ENCODE peak calls at places on chromosomes 6 and 20, in five cellular contexts. One of them, this sample, is unnamed.

GRCh38 chr20:48463916-48464315 is 363.9 kb downstream of the PREX1 start:
- DNase-seq in cardiac muscle cell: peak; percentile 46
- DNase-seq in mesothelial cell of epicardium: no peak
- DNase-seq in heart left ventricle: no peak
- DNase-seq in cardiac fibroblast: peak; percentile 58
- DNase-seq in this sample: no peak

GRCh38 chr20:32010666-32011065 is 428 bp downstream of the CCM2L start:
- DNase-seq in mesothelial cell of epicardium: no peak
- DNase-seq in cardiac muscle cell: no peak
- DNase-seq in heart left ventricle: no peak
- DNase-seq in cardiac fibroblast: no peak
- DNase-seq in this sample: no peak

GRCh38 chr6:112947507-112947906 is 600.4 kb downstream of the RFPL4B start:
- DNase-seq in heart left ventricle: no peak
- DNase-seq in cardiac fibroblast: no peak
- DNase-seq in mesothelial cell of epicardium: no peak
- DNase-seq in cardiac muscle cell: no peak
- DNase-seq in this sample: no peak

GRCh38 chr20:11333634-11334033 is 584.1 kb upstream of the BTBD3 start:
- DNase-seq in cardiac fibroblast: no peak
- DNase-seq in mesothelial cell of epicardium: no peak
- DNase-seq in heart left ventricle: no peak
- DNase-seq in cardiac muscle cell: no peak
- DNase-seq in this sample: no peak

GRCh38 chr20:45416917-45417316 is 976 bp downstream of the PIGT start:
- DNase-seq in mesothelial cell of epicardium: no peak
- DNase-seq in cardiac fibroblast: no peak
- DNase-seq in cardiac muscle cell: no peak
- DNase-seq in heart left ventricle: no peak
- DNase-seq in this sample: no peak

GRCh38 chr6:128507337-128508310 is 12.8 kb downstream of the PTPRK start:
- DNase-seq in mesothelial cell of epicardium: no peak
- DNase-seq in heart left ventricle: no peak
- DNase-seq in cardiac fibroblast: no peak
- DNase-seq in cardiac muscle cell: peak; percentile 16
- DNase-seq in this sample: no peak

GRCh38 chr6:71351190-71351589 is 62.6 kb downstream of the OGFRL1 start:
- DNase-seq in mesothelial cell of epicardium: no peak
- DNase-seq in heart left ventricle: no peak
- DNase-seq in cardiac muscle cell: no peak
- DNase-seq in cardiac fibroblast: no peak
- DNase-seq in this sample: no peak

GRCh38 chr6:38570750-38571149 is 69.0 kb downstream of the BTBD9 start:
- DNase-seq in mesothelial cell of epicardium: no peak
- DNase-seq in cardiac fibroblast: peak; percentile 41
- DNase-seq in heart left ventricle: no peak
- DNase-seq in cardiac muscle cell: peak; percentile 33
- DNase-seq in this sample: no peak

GRCh38 chr6:52546678-52547077 is 30.2 kb downstream of the TRAM2 start:
- DNase-seq in heart left ventricle: no peak
- DNase-seq in mesothelial cell of epicardium: no peak
- DNase-seq in cardiac muscle cell: no peak
- DNase-seq in cardiac fibroblast: no peak
- DNase-seq in this sample: no peak

GRCh38 chr6:86706449-86706848 is 230.9 kb upstream of the HTR1E start:
- DNase-seq in mesothelial cell of epicardium: no peak
- DNase-seq in heart left ventricle: no peak
- DNase-seq in cardiac muscle cell: no peak
- DNase-seq in cardiac fibroblast: no peak
- DNase-seq in this sample: peak; percentile 21

GRCh38 chr6:119758385-119758784 is 408.8 kb upstream of the MAN1A1 start:
- DNase-seq in cardiac muscle cell: no peak
- DNase-seq in mesothelial cell of epicardium: no peak
- DNase-seq in heart left ventricle: no peak
- DNase-seq in cardiac fibroblast: no peak
- DNase-seq in this sample: no peak

GRCh38 chr20:53681352-53682212 is 87.9 kb upstream of the ZNF217 start:
- DNase-seq in heart left ventricle: no peak
- DNase-seq in cardiac muscle cell: no peak
- DNase-seq in mesothelial cell of epicardium: no peak
- DNase-seq in cardiac fibroblast: no peak
- DNase-seq in this sample: no peak

GRCh38 chr6:149979293-149979692 is 15.6 kb downstream of the ULBP1 start:
- DNase-seq in cardiac muscle cell: no peak
- DNase-seq in mesothelial cell of epicardium: no peak
- DNase-seq in heart left ventricle: no peak
- DNase-seq in cardiac fibroblast: no peak
- DNase-seq in this sample: no peak

GRCh38 chr6:3318226-3318625 is 59.5 kb downstream of the PSMG4 start:
- DNase-seq in cardiac muscle cell: no peak
- DNase-seq in cardiac fibroblast: no peak
- DNase-seq in mesothelial cell of epicardium: no peak
- DNase-seq in heart left ventricle: no peak
- DNase-seq in this sample: no peak

GRCh38 chr6:11780097-11780428 is 1.5 kb upstream of the ADTRP start:
- DNase-seq in heart left ventricle: no peak
- DNase-seq in cardiac muscle cell: no peak
- DNase-seq in mesothelial cell of epicardium: no peak
- DNase-seq in cardiac fibroblast: no peak
- DNase-seq in this sample: no peak

GRCh38 chr6:17418281-17419188 is 25.1 kb downstream of the CAP2 start:
- DNase-seq in cardiac muscle cell: peak; percentile 71
- DNase-seq in cardiac fibroblast: peak; percentile 78
- DNase-seq in mesothelial cell of epicardium: no peak
- DNase-seq in heart left ventricle: no peak
- DNase-seq in this sample: peak; percentile 6

GRCh38 chr6:56144538-56145324 is 102.6 kb downstream of the COL21A1 start:
- DNase-seq in heart left ventricle: no peak
- DNase-seq in mesothelial cell of epicardium: no peak
- DNase-seq in cardiac fibroblast: peak; percentile 42
- DNase-seq in cardiac muscle cell: peak; percentile 37
- DNase-seq in this sample: no peak

GRCh38 chr6:85685713-85686112 is 43.0 kb upstream of the SYNCRIP start:
- DNase-seq in mesothelial cell of epicardium: no peak
- DNase-seq in cardiac fibroblast: no peak
- DNase-seq in cardiac muscle cell: no peak
- DNase-seq in heart left ventricle: no peak
- DNase-seq in this sample: no peak

GRCh38 chr6:3699231-3699630 is 52.3 kb downstream of the PXDC1 start:
- DNase-seq in heart left ventricle: no peak
- DNase-seq in mesothelial cell of epicardium: no peak
- DNase-seq in cardiac fibroblast: no peak
- DNase-seq in cardiac muscle cell: no peak
- DNase-seq in this sample: no peak

GRCh38 chr20:17621229-17621968 is 51.5 kb downstream of the DSTN start:
- DNase-seq in mesothelial cell of epicardium: no peak
- DNase-seq in heart left ventricle: no peak
- DNase-seq in cardiac fibroblast: no peak
- DNase-seq in cardiac muscle cell: no peak
- DNase-seq in this sample: no peak

GRCh38 chr6:26097268-26097875 is 10.1 kb downstream of the HFE start:
- DNase-seq in heart left ventricle: peak; percentile 49
- DNase-seq in cardiac muscle cell: peak; percentile 78
- DNase-seq in mesothelial cell of epicardium: no peak
- DNase-seq in cardiac fibroblast: peak; percentile 79
- DNase-seq in this sample: peak; percentile 60

GRCh38 chr6:112691289-112691688 is 344.2 kb downstream of the RFPL4B start:
- DNase-seq in mesothelial cell of epicardium: no peak
- DNase-seq in heart left ventricle: no peak
- DNase-seq in cardiac fibroblast: peak; percentile 79
- DNase-seq in cardiac muscle cell: peak; percentile 78
- DNase-seq in this sample: no peak

GRCh38 chr6:150372051-150372450 is 3.2 kb downstream of the IYD start:
- DNase-seq in cardiac fibroblast: no peak
- DNase-seq in mesothelial cell of epicardium: no peak
- DNase-seq in cardiac muscle cell: no peak
- DNase-seq in heart left ventricle: no peak
- DNase-seq in this sample: no peak

GRCh38 chr6:19415605-19416326 is 421.4 kb upstream of the ID4 start:
- DNase-seq in cardiac muscle cell: peak; percentile 18
- DNase-seq in heart left ventricle: no peak
- DNase-seq in cardiac fibroblast: peak; percentile 13
- DNase-seq in mesothelial cell of epicardium: no peak
- DNase-seq in this sample: no peak

GRCh38 chr6:109308018-109308492 is 74.2 kb downstream of the CD164 start:
- DNase-seq in cardiac fibroblast: peak; percentile 85
- DNase-seq in cardiac muscle cell: peak; percentile 85
- DNase-seq in heart left ventricle: peak; percentile 35
- DNase-seq in mesothelial cell of epicardium: no peak
- DNase-seq in this sample: no peak

GRCh38 chr6:3715285-3715684 is 36.2 kb downstream of the PXDC1 start:
- DNase-seq in cardiac fibroblast: no peak
- DNase-seq in cardiac muscle cell: no peak
- DNase-seq in heart left ventricle: no peak
- DNase-seq in mesothelial cell of epicardium: no peak
- DNase-seq in this sample: no peak

GRCh38 chr20:14193885-14194284 is 143.5 kb downstream of the FLRT3 start:
- DNase-seq in cardiac fibroblast: no peak
- DNase-seq in cardiac muscle cell: no peak
- DNase-seq in mesothelial cell of epicardium: no peak
- DNase-seq in heart left ventricle: no peak
- DNase-seq in this sample: no peak

GRCh38 chr20:50368813-50369224 is 141.4 kb upstream of the PTPN1 start:
- DNase-seq in mesothelial cell of epicardium: no peak
- DNase-seq in heart left ventricle: no peak
- DNase-seq in cardiac fibroblast: peak; percentile 65
- DNase-seq in cardiac muscle cell: peak; percentile 66
- DNase-seq in this sample: no peak

GRCh38 chr6:42142118-42142835 is at the start of gene C6orf132:
- DNase-seq in cardiac fibroblast: no peak
- DNase-seq in heart left ventricle: no peak
- DNase-seq in mesothelial cell of epicardium: peak; percentile 53
- DNase-seq in cardiac muscle cell: peak; percentile 45
- DNase-seq in this sample: peak; percentile 71
- TF ChIP-seq CTCF in cardiac fibroblast: no peak
- TF ChIP-seq CTCF in heart left ventricle: no peak
- TF ChIP-seq CTCF in mesothelial cell of epicardium: no peak
- TF ChIP-seq CTCF in cardiac muscle cell: no peak
- TF ChIP-seq CTCF in this sample: no peak

GRCh38 chr6:139497344-139497961 is 123.0 kb upstream of the CITED2 start:
- DNase-seq in cardiac fibroblast: no peak
- DNase-seq in cardiac muscle cell: no peak
- DNase-seq in heart left ventricle: no peak
- DNase-seq in mesothelial cell of epicardium: no peak
- DNase-seq in this sample: no peak
- TF ChIP-seq CTCF in cardiac fibroblast: no peak
- TF ChIP-seq CTCF in cardiac muscle cell: no peak
- TF ChIP-seq CTCF in heart left ventricle: no peak
- TF ChIP-seq CTCF in mesothelial cell of epicardium: no peak
- TF ChIP-seq CTCF in this sample: no peak

DNA sequence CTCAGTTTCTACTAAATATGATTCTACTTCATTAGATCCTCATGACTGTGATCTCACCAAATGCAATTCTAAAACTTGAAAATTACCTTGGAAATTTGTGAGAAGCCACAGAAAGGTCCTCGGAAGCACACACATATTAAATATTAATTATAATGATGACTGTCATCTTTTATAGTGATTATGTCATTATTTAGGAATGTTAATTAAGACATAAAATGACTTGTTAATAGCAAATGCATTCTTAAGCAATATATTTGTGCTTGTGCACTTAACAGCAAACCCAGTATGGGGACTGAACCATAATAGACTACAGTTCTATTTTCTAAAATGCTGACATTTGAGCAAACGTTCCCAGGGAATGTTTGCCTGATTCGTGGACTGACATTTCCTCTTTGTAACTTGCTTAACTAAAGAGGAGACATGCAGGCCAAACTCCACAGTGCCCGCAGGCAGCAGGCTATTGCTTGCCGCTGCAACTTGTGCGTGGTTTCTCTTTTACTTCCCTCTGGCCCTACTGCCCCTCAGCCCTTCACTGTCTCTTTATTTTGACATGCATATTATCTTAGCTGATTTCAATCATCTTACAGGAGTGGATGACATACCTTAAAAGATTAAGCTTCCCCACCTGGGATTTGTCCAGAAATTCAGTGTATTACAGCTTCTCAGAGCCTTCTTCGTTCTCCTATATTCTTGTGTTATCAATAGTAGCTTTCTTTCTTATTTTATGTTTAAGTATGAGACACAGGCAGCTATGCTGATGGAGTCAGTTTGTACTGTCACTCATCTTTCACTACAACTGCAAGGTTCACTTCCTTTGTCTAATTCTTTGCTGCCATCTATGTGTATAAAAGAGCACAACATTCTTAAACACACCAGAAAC is 141.5 kb downstream of the GMDS start:
- DNase-seq in cardiac muscle cell: peak; percentile 70
- DNase-seq in mesothelial cell of epicardium: no peak
- DNase-seq in heart left ventricle: no peak
- DNase-seq in cardiac fibroblast: peak; percentile 73
- DNase-seq in this sample: no peak
- TF ChIP-seq CTCF in cardiac muscle cell: peak; percentile 62
- TF ChIP-seq CTCF in mesothelial cell of epicardium: peak; percentile 45
- TF ChIP-seq CTCF in heart left ventricle: peak; percentile 69
- TF ChIP-seq CTCF in cardiac fibroblast: peak; percentile 49
- TF ChIP-seq CTCF in this sample: peak; percentile 60

GRCh38 chr6:41442800-41443501 is 103.2 kb upstream of the FOXP4 start:
- DNase-seq in cardiac fibroblast: peak; percentile 61
- DNase-seq in heart left ventricle: peak; percentile 44
- DNase-seq in mesothelial cell of epicardium: peak; percentile 71
- DNase-seq in cardiac muscle cell: peak; percentile 81
- DNase-seq in this sample: peak; percentile 92
- TF ChIP-seq CTCF in cardiac fibroblast: peak; percentile 34
- TF ChIP-seq CTCF in heart left ventricle: peak; percentile 47
- TF ChIP-seq CTCF in mesothelial cell of epicardium: peak; percentile 86
- TF ChIP-seq CTCF in cardiac muscle cell: peak; percentile 70
- TF ChIP-seq CTCF in this sample: peak; percentile 95

DNA sequence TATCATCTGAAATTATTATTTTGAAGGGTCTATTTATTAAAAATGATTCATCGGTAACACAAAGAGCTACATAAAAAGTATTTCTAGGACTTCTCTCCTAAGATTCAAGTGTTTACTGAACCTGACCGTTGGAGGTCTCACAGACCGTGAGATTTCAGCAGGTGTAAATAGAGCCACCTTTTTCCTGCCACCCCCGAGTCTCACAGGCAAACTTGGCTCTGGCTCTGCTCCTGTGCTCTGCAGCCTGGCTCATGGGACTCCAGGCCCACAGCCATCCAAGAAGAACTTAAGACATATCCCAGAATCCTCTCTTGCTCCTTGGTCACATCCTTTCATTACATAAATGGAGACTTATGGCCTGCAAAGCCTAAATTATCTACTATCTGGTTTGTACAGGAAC is 67.8 kb upstream of the AGPAT4 start:
- DNase-seq in heart left ventricle: no peak
- DNase-seq in mesothelial cell of epicardium: no peak
- DNase-seq in cardiac muscle cell: no peak
- DNase-seq in cardiac fibroblast: no peak
- DNase-seq in this sample: no peak
- TF ChIP-seq CTCF in heart left ventricle: no peak
- TF ChIP-seq CTCF in mesothelial cell of epicardium: no peak
- TF ChIP-seq CTCF in cardiac muscle cell: no peak
- TF ChIP-seq CTCF in cardiac fibroblast: no peak
- TF ChIP-seq CTCF in this sample: no peak

GRCh38 chr20:60050193-60050960 is 92.2 kb downstream of the CDH26 start:
- DNase-seq in cardiac muscle cell: no peak
- DNase-seq in cardiac fibroblast: no peak
- DNase-seq in heart left ventricle: no peak
- DNase-seq in mesothelial cell of epicardium: no peak
- DNase-seq in this sample: no peak
- TF ChIP-seq CTCF in cardiac muscle cell: no peak
- TF ChIP-seq CTCF in cardiac fibroblast: peak; percentile 4
- TF ChIP-seq CTCF in heart left ventricle: no peak
- TF ChIP-seq CTCF in mesothelial cell of epicardium: peak; percentile 26
- TF ChIP-seq CTCF in this sample: no peak